ENCODE peak calls at places on chromosome 11, in eight cellular contexts. V is OCI-LY7, I is lower lobe of right lung, S is tibial artery, E is PC-3, G is neural progenitor cell, L is brain microvascular endothelial cell, U is right lobe of liver. Z is an unnamed sample. For H3K36me3, the result is how much of the 10 kb centered on the place peaks cover.

GRCh38 chr11:11243790-11244469 is 109.1 kb downstream of the CSNK2A3 start:
- DNase-seq in V (peak), I (no peak), S (peak), E (no peak), G (peak), L (peak), U (no peak), Z (no peak)

GRCh38 chr11:62120001-62120400 is 3.8 kb upstream of the INCENP start:
- DNase-seq in V (no peak), I (peak), S (no peak), E (no peak), G (no peak), L (no peak), U (no peak), Z (no peak)

GRCh38 chr11:95698939-95699562 is 90.5 kb downstream of the FAM76B start:
- DNase-seq in V (no peak), I (no peak), S (peak), E (no peak), G (no peak), L (no peak), U (no peak), Z (no peak)

GRCh38 chr11:80182906-80183305 is 742.1 kb upstream of the TENM4 start:
- DNase-seq in V (no peak), I (no peak), S (no peak), E (no peak), G (no peak), L (no peak), U (no peak), Z (no peak)

GRCh38 chr11:30917859-30918478 is 331.8 kb upstream of the MPPED2 start:
- DNase-seq in V (peak), I (no peak), S (no peak), E (peak), G (peak), L (peak), U (no peak), Z (no peak)

GRCh38 chr11:125935629-125936199 is 10.1 kb upstream of the VSIG10L2 start:
- DNase-seq in V (no peak), I (no peak), S (no peak), E (no peak), G (no peak), L (no peak), U (no peak), Z (peak)

GRCh38 chr11:88103337-88104206 is 71.7 kb downstream of the RAB38 start:
- DNase-seq in V (peak), I (peak), S (no peak), E (peak), G (peak), L (peak), U (peak), Z (no peak)

GRCh38 chr11:45655347-45655756 is 10.1 kb downstream of the CHST1 start:
- DNase-seq in V (peak), I (peak), S (peak), E (peak), G (peak), L (peak), U (peak), Z (peak)

GRCh38 chr11:126282742-126283591 is at the start of gene TIRAP:
- DNase-seq in V (peak), I (peak), S (peak), E (peak), G (peak), L (peak), U (peak), Z (peak)

GRCh38 chr11:131694526-131695424 is 324.4 kb downstream of the NTM start:
- DNase-seq in V (peak), I (peak), S (peak), E (peak), G (peak), L (peak), U (peak), Z (peak)

GRCh38 chr11:35873721-35874120 is 70.1 kb upstream of the LDLRAD3 start:
- DNase-seq in V (no peak), I (no peak), S (no peak), E (peak), G (no peak), L (no peak), U (no peak), Z (no peak)

GRCh38 chr11:125892071-125892470 is 4.6 kb downstream of the HYLS1 start:
- DNase-seq in V (no peak), I (no peak), S (no peak), E (peak), G (no peak), L (no peak), U (no peak), Z (no peak)

GRCh38 chr11:78080084-78080817 is 589 bp upstream of the NDUFC2 start:
- DNase-seq in V (no peak), I (no peak), S (no peak), E (no peak), G (no peak), L (no peak), U (no peak), Z (no peak)

GRCh38 chr11:24880962-24881361 is 384.1 kb downstream of the LUZP2 start:
- DNase-seq in V (no peak), I (no peak), S (no peak), E (no peak), G (no peak), L (no peak), U (no peak), Z (no peak)

GRCh38 chr11:101807521-101807920 is 107.3 kb upstream of the CEP126 start:
- DNase-seq in V (no peak), I (no peak), S (no peak), E (peak), G (no peak), L (no peak), U (no peak), Z (no peak)
- H3K36me3 ChIP-seq in V (under half), I (under half), S (under half), E (under half), G (under half), L (under half), U (under half), Z (under half)

GRCh38 chr11:111851636-111852035 is 19.7 kb downstream of the ALG9 start:
- DNase-seq in V (peak), I (no peak), S (no peak), E (peak), G (peak), L (no peak), U (no peak), Z (no peak)
- TF ChIP-seq CTCF in V (peak), I (peak), S (no peak), E (peak), G (peak), L (peak), U (peak), Z (no peak)

GRCh38 chr11:65742353-65742752 is 21.8 kb upstream of the RNASEH2C start:
- DNase-seq in V (no peak), I (no peak), S (no peak), E (no peak), G (no peak), L (no peak), U (no peak), Z (no peak)
- H3K36me3 ChIP-seq in V (under half), I (under half), S (under half), E (under half), G (under half), L (under half), U (under half), Z (under half)

GRCh38 chr11:118071416-118072030 is 5.4 kb upstream of the TMPRSS4 start:
- DNase-seq in V (no peak), I (no peak), S (no peak), E (no peak), G (no peak), L (no peak), U (no peak), Z (no peak)

GRCh38 chr11:118068945-118069612 is 7.8 kb upstream of the TMPRSS4 start:
- DNase-seq in V (no peak), I (no peak), S (no peak), E (no peak), G (no peak), L (no peak), U (no peak), Z (no peak)

GRCh38 chr11:118065375-118065774 is 11.5 kb upstream of the TMPRSS4 start:
- DNase-seq in V (no peak), I (no peak), S (no peak), E (no peak), G (no peak), L (no peak), U (no peak), Z (peak)

GRCh38 chr11:118067006-118067405 is 9.9 kb upstream of the TMPRSS4 start:
- DNase-seq in V (no peak), I (no peak), S (no peak), E (no peak), G (no peak), L (no peak), U (no peak), Z (peak)

DNA sequence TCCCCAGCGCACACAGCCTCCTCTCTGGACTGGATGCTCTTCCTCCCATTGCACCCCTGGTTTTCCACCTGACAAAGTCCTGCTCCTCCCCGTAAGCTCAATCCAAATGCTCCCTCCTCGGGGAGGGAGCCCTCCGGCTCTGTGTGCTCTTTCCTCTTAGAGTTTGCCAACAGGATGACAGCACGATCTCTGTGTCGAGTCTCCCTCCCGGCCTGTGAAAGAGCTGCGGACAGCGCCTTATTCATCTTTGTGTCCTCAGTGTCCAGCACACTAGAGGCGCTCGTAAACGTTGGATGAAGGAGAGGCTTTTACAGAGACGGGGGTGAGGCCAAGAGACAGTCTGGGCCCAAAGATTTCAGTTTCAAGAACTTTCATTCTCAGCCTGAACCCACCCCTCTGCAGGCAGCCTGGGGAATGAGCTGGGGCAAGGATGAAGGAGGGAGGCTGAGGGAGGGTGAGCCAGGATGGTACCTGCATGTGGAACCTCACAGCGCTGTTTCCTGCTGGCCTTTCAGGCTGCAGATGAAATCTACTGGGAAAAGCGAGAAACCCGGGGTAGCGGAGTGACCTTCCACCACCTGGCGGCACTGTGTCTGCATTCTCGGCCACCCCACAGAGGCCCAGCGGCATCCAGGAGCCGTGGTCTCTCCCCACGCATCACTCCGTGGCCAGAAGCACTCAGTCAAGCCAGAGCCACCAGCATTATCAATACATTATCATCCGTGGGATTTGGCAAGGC is 8.5 kb upstream of the TMPRSS4 start:
- DNase-seq in V (no peak), I (no peak), S (no peak), E (no peak), G (peak), L (no peak), U (no peak), Z (no peak)
- TF ChIP-seq CTCF in V (peak), I (no peak), S (no peak), E (peak), G (peak), L (no peak), U (no peak), Z (no peak)

DNA sequence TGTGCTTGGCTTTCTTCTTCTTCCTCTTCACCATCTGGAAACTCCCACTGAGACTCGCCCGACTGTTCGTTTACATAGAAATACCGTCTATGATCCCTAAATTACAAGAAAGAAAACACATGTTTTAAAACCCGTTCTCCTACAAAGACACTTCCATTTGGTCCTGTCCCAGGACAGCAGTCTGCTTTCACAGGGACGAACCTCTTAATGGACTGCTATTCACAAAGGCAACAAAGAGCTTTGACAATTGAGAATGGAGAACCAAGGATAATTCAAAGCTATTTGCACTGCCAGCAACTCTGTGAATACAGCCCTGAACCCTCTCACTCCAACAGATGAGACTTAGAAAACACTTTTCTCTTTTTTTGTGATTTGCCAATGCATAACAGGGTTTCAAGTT is 16.3 kb upstream of the AGBL2 start:
- DNase-seq in V (no peak), I (no peak), S (no peak), E (no peak), G (peak), L (no peak), U (no peak), Z (no peak)
- H3K36me3 ChIP-seq in V (half or more), I (half or more), S (half or more), E (half or more), G (under half), L (half or more), U (under half), Z (half or more)

GRCh38 chr11:100930185-100930778 is 199.3 kb downstream of the PGR start:
- DNase-seq in V (peak), I (no peak), S (no peak), E (peak), G (peak), L (peak), U (no peak), Z (no peak)
- TF ChIP-seq CTCF in V (peak), I (peak), S (peak), E (peak), G (peak), L (no peak), U (peak), Z (peak)

GRCh38 chr11:2955896-2956476 is 26.8 kb upstream of the PHLDA2 start:
- DNase-seq in V (no peak), I (no peak), S (no peak), E (no peak), G (peak), L (no peak), U (no peak), Z (no peak)

GRCh38 chr11:2964782-2965181 is 27.3 kb downstream of the NAP1L4 start:
- DNase-seq in V (no peak), I (no peak), S (no peak), E (no peak), G (no peak), L (no peak), U (no peak), Z (no peak)

GRCh38 chr11:2963112-2963754 is 28.9 kb downstream of the NAP1L4 start:
- DNase-seq in V (no peak), I (no peak), S (no peak), E (no peak), G (no peak), L (no peak), U (no peak), Z (no peak)

DNA sequence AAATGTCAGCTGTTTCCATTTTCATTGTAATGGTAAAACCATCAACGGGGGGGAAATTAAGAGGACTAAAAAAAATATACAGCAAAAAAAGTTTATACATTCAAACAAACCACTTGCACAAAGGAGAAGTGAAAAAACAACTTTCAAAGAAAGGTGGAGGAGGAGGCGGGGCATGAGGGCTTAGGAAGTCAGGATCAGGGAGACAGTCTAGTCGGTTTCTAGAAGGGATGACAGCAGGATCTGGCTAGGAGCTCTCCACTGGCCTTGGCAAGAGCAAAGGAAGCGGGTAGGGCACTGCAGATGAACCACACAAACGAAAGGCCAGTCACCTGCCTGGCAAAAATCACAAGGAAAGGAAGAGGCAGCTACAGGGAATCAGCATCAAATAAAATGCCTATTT is 31.0 kb downstream of the NAP1L4 start:
- DNase-seq in V (no peak), I (no peak), S (no peak), E (no peak), G (no peak), L (no peak), U (no peak), Z (no peak)
- H3K36me3 ChIP-seq in V (half or more), I (half or more), S (half or more), E (half or more), G (under half), L (half or more), U (under half), Z (half or more)

GRCh38 chr11:14520086-14520901 is at the start of gene PSMA1:
- DNase-seq in V (peak), I (peak), S (peak), E (peak), G (peak), L (peak), U (peak), Z (peak)
- TF ChIP-seq CTCF in V (no peak), I (peak), S (peak), E (no peak), G (no peak), L (peak), U (peak), Z (peak)

GRCh38 chr11:7994581-7995278 is 7.6 kb downstream of the EIF3F start:
- DNase-seq in V (no peak), I (no peak), S (no peak), E (no peak), G (no peak), L (no peak), U (no peak), Z (no peak)
- H3K36me3 ChIP-seq in V (half or more), I (half or more), S (half or more), E (half or more), G (under half), L (half or more), U (under half), Z (half or more)

Z was measured in spleen.